ENCODE peak calls at places on chromosomes 4 and X, in four cellular contexts. Y, R, P and F are unnamed samples.

GRCh38 chr4:142406051-142406549 is 440.0 kb downstream of the INPP4B start:
- DNase-seq in Y (no peak), R (peak; percentile 30), P (peak; percentile 30), F (peak; percentile 4)

GRCh38 chr4:77695769-77696168 is 90.1 kb downstream of the CXCL13 start:
- DNase-seq in Y (no peak), R (peak; percentile 19), P (no peak), F (peak; percentile 27)

GRCh38 chr4:3338321-3338838 is 45.6 kb downstream of the RGS12 start:
- DNase-seq in Y (no peak), R (no peak), P (no peak), F (no peak)

GRCh38 chr4:74932832-74933561 is at the start of gene PARM1:
- DNase-seq in Y (peak; percentile 68), R (peak; percentile 90), P (peak; percentile 43), F (peak; percentile 95)

GRCh38 chrX:40169193-40170086 is 71.7 kb upstream of the BCOR start:
- DNase-seq in Y (no peak), R (peak; percentile 78), P (peak; percentile 91), F (peak; percentile 92)

GRCh38 chrX:115521717-115522116 is 39.3 kb upstream of the PLS3 start:
- DNase-seq in Y (no peak), R (no peak), P (no peak), F (no peak)

GRCh38 chrX:11382935-11383334 is 89.7 kb downstream of the AMELX start:
- DNase-seq in Y (no peak), R (no peak), P (no peak), F (no peak)

GRCh38 chr4:10018818-10019438 is 2.4 kb downstream of the SLC2A9 start:
- DNase-seq in Y (peak; percentile 93), R (peak; percentile 90), P (peak; percentile 96), F (peak; percentile 95)